ENCODE peak calls at places on chromosomes 4 and X, in seven cellular contexts. O, M, N, Y, Q, X and P are unnamed samples.

GRCh38 chr4:185179488-185179887 is 24.3 kb downstream of the CFAP97 start:
- DNase-seq in Y (no peak), X (no peak), N (no peak), Q (no peak), O (no peak), M (no peak), P (no peak)

GRCh38 chr4:6942238-6942800 is 32.7 kb downstream of the TBC1D14 start:
- DNase-seq in Y (peak), X (peak), O (peak), Q (no peak), N (peak), M (peak), P (peak)

GRCh38 chr4:129095811-129096454 is at the start of gene C4orf33:
- DNase-seq in M (peak), O (peak), Y (peak), Q (peak), X (peak), N (peak), P (peak)

GRCh38 chr4:70651864-70652506 is 14.3 kb downstream of the JCHAIN start:
- DNase-seq in N (peak), X (peak), O (no peak), Y (peak), M (peak), Q (no peak), P (peak)

GRCh38 chr4:6608758-6609414 is 31.6 kb upstream of the MRFAP1 start:
- DNase-seq in Y (no peak), N (no peak), M (no peak), X (peak), Q (no peak), O (no peak), P (no peak)

GRCh38 chr4:18075823-18076433 is 54.4 kb upstream of the LCORL start:
- DNase-seq in N (peak), M (no peak), X (peak), Y (no peak), O (peak), Q (no peak), P (no peak)

GRCh38 chrX:136636121-136636520 is 11.8 kb upstream of the CD40LG start:
- DNase-seq in Q (no peak), X (no peak), O (no peak), N (no peak), Y (no peak), M (no peak), P (no peak)

GRCh38 chr4:132504438-132504837 is 644.7 kb upstream of the PCDH10 start:
- DNase-seq in O (no peak), N (peak), X (no peak), Y (no peak), Q (no peak), M (no peak), P (no peak)

GRCh38 chrX:143994206-143994605 is 110.3 kb downstream of the UBE2NL start:
- DNase-seq in X (no peak), M (no peak), Y (no peak), N (no peak), O (no peak), Q (no peak), P (no peak)

GRCh38 chr4:129014566-129015509 is 78.5 kb downstream of the SCLT1 start:
- DNase-seq in N (peak), O (no peak), X (no peak), Y (no peak), M (no peak), Q (peak), P (no peak)

GRCh38 chrX:4263005-4263404 is 549.6 kb upstream of the PRKX start:
- DNase-seq in N (no peak), X (peak), Q (no peak), O (no peak), Y (no peak), M (no peak), P (no peak)

GRCh38 chrX:39070009-39070408 is 268.8 kb downstream of the MID1IP1 start:
- DNase-seq in X (no peak), N (no peak), M (no peak), Q (no peak), O (no peak), Y (no peak), P (no peak)

GRCh38 chr4:1216869-1217294 is 32.0 kb downstream of the CTBP1 start:
- DNase-seq in M (no peak), N (no peak), Y (peak), X (no peak), O (no peak), Q (no peak), P (peak)

GRCh38 chrX:41661366-41662095 is 27.2 kb upstream of the GPR34 start:
- DNase-seq in Y (no peak), N (peak), Q (no peak), M (no peak), X (peak), O (no peak), P (no peak)